ENCODE peak calls at places on chromosome 18, in four cellular contexts. One of them, this sample, is unnamed.

GRCh38 chr18:57664600-57665165 is 43.0 kb upstream of the NARS1 start:
- DNase-seq in kidney: no peak
- DNase-seq in C1 segment of cervical spinal cord: no peak
- DNase-seq in amniotic epithelial cell: no peak
- DNase-seq in this sample: no peak

GRCh38 chr18:52504589-52504988 is 164.6 kb downstream of the DCC start:
- DNase-seq in kidney: no peak
- DNase-seq in C1 segment of cervical spinal cord: no peak
- DNase-seq in amniotic epithelial cell: no peak
- DNase-seq in this sample: no peak

GRCh38 chr18:26429535-26429934 is 118.8 kb downstream of the KCTD1 start:
- DNase-seq in kidney: no peak
- DNase-seq in C1 segment of cervical spinal cord: no peak
- DNase-seq in amniotic epithelial cell: peak
- DNase-seq in this sample: peak

GRCh38 chr18:8229040-8229439 is 380.2 kb upstream of the RAB12 start:
- DNase-seq in kidney: no peak
- DNase-seq in C1 segment of cervical spinal cord: no peak
- DNase-seq in amniotic epithelial cell: no peak
- DNase-seq in this sample: no peak

GRCh38 chr18:2147866-2148265 is 423.4 kb downstream of the METTL4 start:
- DNase-seq in kidney: no peak
- DNase-seq in C1 segment of cervical spinal cord: no peak
- DNase-seq in amniotic epithelial cell: peak
- DNase-seq in this sample: no peak

GRCh38 chr18:22238681-22239080 is 69.3 kb downstream of the GATA6 start:
- DNase-seq in kidney: no peak
- DNase-seq in C1 segment of cervical spinal cord: no peak
- DNase-seq in amniotic epithelial cell: no peak
- DNase-seq in this sample: no peak

GRCh38 chr18:54416459-54416858 is 58.8 kb downstream of the C18orf54 start:
- DNase-seq in kidney: no peak
- DNase-seq in C1 segment of cervical spinal cord: no peak
- DNase-seq in amniotic epithelial cell: peak
- DNase-seq in this sample: peak

GRCh38 chr18:28009589-28009988 is 167.3 kb downstream of the CDH2 start:
- DNase-seq in kidney: no peak
- DNase-seq in C1 segment of cervical spinal cord: no peak
- DNase-seq in amniotic epithelial cell: no peak
- DNase-seq in this sample: no peak

GRCh38 chr18:46622999-46623398 is 34.0 kb downstream of the LOXHD1 start:
- DNase-seq in kidney: no peak
- DNase-seq in C1 segment of cervical spinal cord: no peak
- DNase-seq in amniotic epithelial cell: no peak
- DNase-seq in this sample: peak

This sample was measured in foreskin fibroblast.